ENCODE peak calls at places on chromosome 5, in six cellular contexts. R is tibial artery; E is colonic mucosa; S is effector memory CD4-positive, alpha-beta T cell; I is NCI-H146; O is stimulated activated CD8-positive, alpha-beta memory T cell treated with anti-CD3 and anti-CD28 coated beads, Interleukin-4, amount 100 ng/mL, for 1 hour. Z is an unnamed sample.

GRCh38 chr5:59799668-59800374 is 93.7 kb downstream of the PDE4D start:
- DNase-seq in R (no peak), E (peak; percentile 38), S (no peak), I (peak; percentile 33), O (no peak), Z (peak; percentile 68)

GRCh38 chr5:9244417-9244816 is 301.5 kb downstream of the SEMA5A start:
- DNase-seq in R (no peak), E (no peak), S (no peak), I (no peak), O (no peak), Z (no peak)

GRCh38 chr5:176712546-176713297 is 65.4 kb downstream of the TSPAN17 start:
- DNase-seq in R (no peak), E (no peak), S (no peak), I (no peak), O (no peak), Z (no peak)

GRCh38 chr5:57698785-57699184 is 216.2 kb upstream of the ACTBL2 start:
- DNase-seq in R (no peak), E (no peak), S (no peak), I (no peak), O (no peak), Z (no peak)

GRCh38 chr5:141528401-141528984 is 39.6 kb downstream of the PCDHGC5 start:
- DNase-seq in R (peak; percentile 44), E (peak; percentile 22), S (no peak), I (no peak), O (no peak), Z (peak; percentile 79)

GRCh38 chr5:19531374-19531952 is 456.5 kb downstream of the CDH18 start:
- DNase-seq in R (no peak), E (no peak), S (no peak), I (no peak), O (no peak), Z (peak; percentile 4)

GRCh38 chr5:43061352-43061751 is 21.2 kb upstream of the ANXA2R start:
- DNase-seq in R (no peak), E (no peak), S (no peak), I (no peak), O (no peak), Z (peak; percentile 68)

GRCh38 chr5:50751064-50751657 is 84.7 kb downstream of the PARP8 start:
- DNase-seq in R (no peak), E (peak; percentile 27), S (peak; percentile 8), I (peak; percentile 56), O (peak; percentile 17), Z (peak; percentile 72)

GRCh38 chr5:17248999-17249634 is 31.7 kb downstream of the BASP1 start:
- DNase-seq in R (peak; percentile 39), E (no peak), S (no peak), I (no peak), O (no peak), Z (peak; percentile 99)

GRCh38 chr5:60961685-60962084 is 16.7 kb downstream of the NDUFAF2 start:
- DNase-seq in R (no peak), E (no peak), S (no peak), I (no peak), O (no peak), Z (peak; percentile 66)

GRCh38 chr5:141814064-141814982 is 63.9 kb downstream of the PCDH1 start:
- DNase-seq in R (no peak), E (peak; percentile 75), S (peak; percentile 7), I (peak; percentile 42), O (no peak), Z (peak; percentile 17)

GRCh38 chr5:115435065-115435775 is 109.4 kb downstream of the FEM1C start:
- DNase-seq in R (no peak), E (no peak), S (no peak), I (no peak), O (no peak), Z (no peak)

GRCh38 chr5:159304961-159305595 is 25.2 kb downstream of the IL12B start:
- DNase-seq in R (no peak), E (no peak), S (no peak), I (no peak), O (no peak), Z (no peak)

GRCh38 chr5:55416306-55416705 is 108.5 kb downstream of the MTREX start:
- DNase-seq in R (no peak), E (no peak), S (no peak), I (no peak), O (no peak), Z (no peak)

GRCh38 chr5:40685952-40686351 is 6.2 kb downstream of the PTGER4 start:
- DNase-seq in R (no peak), E (no peak), S (no peak), I (no peak), O (no peak), Z (no peak)

GRCh38 chr5:34817558-34818351 is 21.2 kb upstream of the TTC23L start:
- DNase-seq in R (no peak), E (no peak), S (no peak), I (no peak), O (no peak), Z (peak; percentile 26)

GRCh38 chr5:167816354-167816753 is 475.1 kb upstream of the WWC1 start:
- DNase-seq in R (peak; percentile 29), E (no peak), S (no peak), I (no peak), O (no peak), Z (no peak)

GRCh38 chr5:149024477-149024876 is 38.4 kb downstream of the SH3TC2 start:
- DNase-seq in R (no peak), E (no peak), S (no peak), I (no peak), O (no peak), Z (peak; percentile 62)

GRCh38 chr5:159405611-159406031 is 75.3 kb upstream of the IL12B start:
- DNase-seq in R (no peak), E (no peak), S (no peak), I (no peak), O (no peak), Z (no peak)